ENCODE peak calls at places on chromosomes 7 and 10, in six cellular contexts. W is IMR-90, Z is H9, X is mesenchymal stem cell, G is H1, H is trophoblast cell. R is an unnamed sample.

GRCh38 chr10:69631566-69631965 is 1.5 kb downstream of the FAM241B start:
- DNase-seq in H (no peak), X (no peak), G (peak), Z (peak), W (no peak), R (no peak)

GRCh38 chr7:141238546-141239218 is 164.8 kb downstream of the TMEM178B start:
- DNase-seq in Z (no peak), G (peak), H (no peak), X (no peak), W (no peak), R (no peak)

GRCh38 chr10:67788028-67788886 is 49.7 kb downstream of the DNAJC12 start:
- DNase-seq in H (peak), Z (peak), G (peak), W (no peak), X (no peak), R (peak)

GRCh38 chr10:124152781-124153600 is 59.6 kb upstream of the CHST15 start:
- DNase-seq in H (peak), G (no peak), X (peak), Z (peak), W (peak), R (no peak)

GRCh38 chr10:24683554-24683953 is 40.1 kb downstream of the ARHGAP21 start:
- DNase-seq in G (no peak), W (no peak), Z (no peak), X (no peak), H (no peak), R (no peak)

GRCh38 chr10:23912884-23913401 is 296.0 kb upstream of the KIAA1217 start:
- DNase-seq in W (no peak), H (no peak), Z (no peak), X (no peak), G (no peak), R (no peak)

GRCh38 chr10:45373003-45373782 is 823 bp upstream of the ALOX5 start:
- DNase-seq in H (no peak), W (no peak), X (no peak), G (peak), Z (no peak), R (no peak)

GRCh38 chr10:70191906-70192305 is 21.6 kb upstream of the SAR1A start:
- DNase-seq in G (no peak), W (peak), X (peak), H (peak), Z (no peak), R (no peak)

GRCh38 chr10:114780610-114781184 is 40.9 kb upstream of the FHIP2A start:
- DNase-seq in W (no peak), H (no peak), Z (no peak), X (no peak), G (no peak), R (no peak)

GRCh38 chr10:118583611-118584010 is 11.8 kb downstream of the PRLHR start:
- DNase-seq in H (no peak), X (no peak), Z (no peak), W (no peak), G (no peak), R (no peak)

GRCh38 chr7:5693529-5693928 is 87.9 kb downstream of the RNF216 start:
- DNase-seq in X (peak), W (peak), H (peak), Z (no peak), G (no peak), R (no peak)

GRCh38 chr10:70592186-70592735 is 10.3 kb downstream of the PRF1 start:
- DNase-seq in Z (no peak), G (peak), X (no peak), W (no peak), H (no peak), R (no peak)

GRCh38 chr10:43254881-43255643 is 11.8 kb downstream of the RASGEF1A start:
- DNase-seq in H (no peak), G (no peak), X (no peak), Z (no peak), W (no peak), R (no peak)

GRCh38 chr10:4108693-4109092 is 323.7 kb upstream of the KLF6 start:
- DNase-seq in W (no peak), H (no peak), X (no peak), G (no peak), Z (no peak), R (no peak)
- H3K27ac ChIP-seq in W (no peak), H (no peak), X (no peak), G (no peak), Z (no peak), R (no peak)

GRCh38 chr10:112953075-112953501 is 3.0 kb downstream of the TCF7L2 start:
- DNase-seq in W (peak), Z (no peak), X (peak), G (no peak), H (peak), R (no peak)
- H2BK120ac ChIP-seq in W (peak), Z (no peak), X (peak), G (no peak), H (peak), R (peak)

DNA sequence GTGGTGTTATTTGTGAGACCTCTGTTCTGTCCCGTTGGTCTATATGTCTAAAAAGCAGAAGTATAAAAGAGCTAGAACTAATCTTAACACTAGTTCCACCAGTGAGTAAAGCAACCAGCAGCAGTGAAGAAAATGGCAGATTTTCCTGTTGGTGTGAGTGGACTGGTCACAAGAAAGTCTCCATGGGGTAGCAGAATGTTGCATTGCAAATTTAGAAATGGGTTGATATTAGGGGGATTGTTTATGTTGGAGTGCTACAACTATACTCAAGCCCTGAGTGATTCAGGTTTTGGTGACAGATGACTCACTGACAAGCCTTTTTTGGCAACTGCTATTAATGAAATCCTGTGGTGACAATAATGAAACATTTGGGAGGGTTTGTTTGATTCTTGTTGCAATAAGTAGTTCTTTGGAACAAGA is 5.6 kb downstream of the AVL9 start:
- DNase-seq in W (peak), X (peak), Z (no peak), G (no peak), H (peak), R (no peak)
- H3K14ac ChIP-seq in W (no peak), X (no peak), Z (no peak), G (no peak), H (no peak), R (no peak)

GRCh38 chr7:106864298-106865081 is 592 bp upstream of the PIK3CG start:
- DNase-seq in Z (no peak), G (no peak), W (no peak), H (no peak), X (peak), R (no peak)
- H3K27ac ChIP-seq in Z (no peak), G (no peak), W (no peak), H (no peak), X (no peak), R (no peak)

R was measured in neuronal stem cell.